ENCODE peak calls at places on chromosomes 12 and 14, in seven cellular contexts. Y is cardiac fibroblast, E is NB4, R is retinal pigment epithelial cell, L is gastrocnemius medialis, I is HCT116, N is GM10248. T is an unnamed sample.
A peak's percentile ranks its signal among the peaks of the same experiment; 100 is the strongest.

GRCh38 chr14:75559451-75560187 is 18.8 kb upstream of the FLVCR2 start:
- DNase-seq in Y (peak; percentile 83), E (peak; percentile 58), R (no peak), L (no peak), I (no peak), N (peak; percentile 50), T (no peak)

GRCh38 chr12:128138125-128138524 is 128.8 kb upstream of the TMEM132C start:
- DNase-seq in Y (no peak), E (no peak), R (no peak), L (no peak), I (no peak), N (no peak), T (no peak)

GRCh38 chr12:115638753-115639666 is 638.5 kb downstream of the MED13L start:
- DNase-seq in Y (no peak), E (no peak), R (no peak), L (no peak), I (no peak), N (no peak), T (no peak)

GRCh38 chr14:51337520-51337919 is 97.5 kb downstream of the TMX1 start:
- DNase-seq in Y (no peak), E (no peak), R (no peak), L (no peak), I (no peak), N (no peak), T (no peak)

GRCh38 chr12:95733156-95733825 is 57.3 kb downstream of the NTN4 start:
- DNase-seq in Y (peak; percentile 28), E (no peak), R (no peak), L (no peak), I (no peak), N (no peak), T (no peak)

GRCh38 chr12:81520064-81520945 is 238.8 kb downstream of the PPFIA2 start:
- DNase-seq in Y (peak; percentile 4), E (peak; percentile 10), R (no peak), L (no peak), I (no peak), N (no peak), T (no peak)

GRCh38 chr12:101713930-101714329 is 16.5 kb downstream of the CHPT1 start:
- DNase-seq in Y (no peak), E (no peak), R (no peak), L (no peak), I (no peak), N (no peak), T (no peak)

GRCh38 chr14:104224516-104225281 is 86.3 kb downstream of the KIF26A start:
- DNase-seq in Y (no peak), E (peak; percentile 13), R (no peak), L (no peak), I (no peak), N (peak; percentile 52), T (peak; percentile 55)

GRCh38 chr14:60233251-60233650 is 15.8 kb upstream of the PPM1A start:
- DNase-seq in Y (no peak), E (no peak), R (no peak), L (no peak), I (no peak), N (no peak), T (no peak)

GRCh38 chr12:105724651-105725050 is 394.2 kb downstream of the C12orf75 start:
- DNase-seq in Y (no peak), E (no peak), R (no peak), L (no peak), I (no peak), N (no peak), T (no peak)

GRCh38 chr14:92502541-92503286 is 10.9 kb upstream of the RIN3 start:
- DNase-seq in Y (no peak), E (no peak), R (no peak), L (no peak), I (no peak), N (no peak), T (no peak)

GRCh38 chr12:99054601-99055128 is 409.6 kb downstream of the APAF1 start:
- DNase-seq in Y (no peak), E (no peak), R (no peak), L (no peak), I (no peak), N (no peak), T (no peak)

GRCh38 chr14:103273145-103273846 is 60.7 kb upstream of the EIF5 start:
- DNase-seq in Y (no peak), E (no peak), R (no peak), L (no peak), I (no peak), N (no peak), T (no peak)

GRCh38 chr12:24081092-24081529 is 131.6 kb upstream of the SOX5 start:
- DNase-seq in Y (no peak), E (no peak), R (no peak), L (no peak), I (no peak), N (no peak), T (no peak)

GRCh38 chr14:74508292-74508731 is 14.7 kb downstream of the ISCA2 start:
- DNase-seq in Y (no peak), E (peak; percentile 35), R (no peak), L (no peak), I (no peak), N (no peak), T (no peak)

GRCh38 chr14:106210650-106211049 is 684.3 kb downstream of the TMEM121 start:
- DNase-seq in Y (no peak), E (peak; percentile 5), R (no peak), L (no peak), I (no peak), N (no peak), T (peak; percentile 15)

GRCh38 chr14:106207316-106207715 is 680.9 kb downstream of the TMEM121 start:
- DNase-seq in Y (no peak), E (no peak), R (no peak), L (no peak), I (no peak), N (no peak), T (no peak)

GRCh38 chr14:106208794-106209193 is 682.4 kb downstream of the TMEM121 start:
- DNase-seq in Y (no peak), E (no peak), R (no peak), L (no peak), I (no peak), N (no peak), T (no peak)

GRCh38 chr14:106211489-106211888 is 685.1 kb downstream of the TMEM121 start:
- DNase-seq in Y (no peak), E (no peak), R (no peak), L (no peak), I (no peak), N (no peak), T (no peak)

DNA sequence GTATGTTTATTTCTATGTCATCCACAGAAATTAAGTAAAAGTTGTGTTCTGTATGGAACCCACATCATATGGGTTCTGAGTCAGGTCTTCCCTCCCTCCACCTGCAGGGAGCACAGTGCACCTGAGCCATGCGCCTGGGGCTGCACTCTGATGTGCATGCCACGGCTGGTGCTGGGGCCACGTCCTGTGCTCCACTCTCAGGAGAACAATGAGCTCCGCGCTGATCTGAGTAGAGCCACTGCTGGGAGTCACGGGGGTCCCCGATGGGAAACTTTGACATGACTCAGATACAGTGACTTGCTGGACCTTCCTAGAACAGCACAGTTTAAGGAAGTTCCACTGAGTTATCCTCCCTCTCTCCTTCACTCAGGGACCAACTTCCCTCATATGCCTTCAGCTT is 683.4 kb downstream of the TMEM121 start:
- DNase-seq in Y (no peak), E (no peak), R (no peak), L (no peak), I (no peak), N (no peak), T (no peak)
- TF ChIP-seq CTCF in Y (no peak), E (no peak), R (no peak), L (no peak), I (no peak), N (no peak), T (no peak)

GRCh38 chr12:57133013-57133569 is 4.8 kb downstream of the LRP1 start:
- DNase-seq in Y (peak; percentile 84), E (no peak), R (no peak), L (no peak), I (no peak), N (no peak), T (no peak)

GRCh38 chr12:57128519-57129247 is 400 bp downstream of the LRP1 start:
- DNase-seq in Y (no peak), E (no peak), R (no peak), L (no peak), I (no peak), N (no peak), T (no peak)

GRCh38 chr12:57129311-57130288 is 1.3 kb downstream of the LRP1 start:
- DNase-seq in Y (peak; percentile 67), E (peak; percentile 54), R (no peak), L (peak; percentile 37), I (no peak), N (no peak), T (no peak)

GRCh38 chr12:57131896-57132744 is 3.8 kb downstream of the LRP1 start:
- DNase-seq in Y (no peak), E (no peak), R (no peak), L (no peak), I (no peak), N (no peak), T (no peak)

GRCh38 chr12:57130941-57131340 is 2.7 kb downstream of the LRP1 start:
- DNase-seq in Y (no peak), E (no peak), R (no peak), L (no peak), I (no peak), N (no peak), T (no peak)
- TF ChIP-seq CTCF in Y (no peak), E (no peak), R (no peak), L (no peak), I (no peak), N (no peak), T (no peak)

DNA sequence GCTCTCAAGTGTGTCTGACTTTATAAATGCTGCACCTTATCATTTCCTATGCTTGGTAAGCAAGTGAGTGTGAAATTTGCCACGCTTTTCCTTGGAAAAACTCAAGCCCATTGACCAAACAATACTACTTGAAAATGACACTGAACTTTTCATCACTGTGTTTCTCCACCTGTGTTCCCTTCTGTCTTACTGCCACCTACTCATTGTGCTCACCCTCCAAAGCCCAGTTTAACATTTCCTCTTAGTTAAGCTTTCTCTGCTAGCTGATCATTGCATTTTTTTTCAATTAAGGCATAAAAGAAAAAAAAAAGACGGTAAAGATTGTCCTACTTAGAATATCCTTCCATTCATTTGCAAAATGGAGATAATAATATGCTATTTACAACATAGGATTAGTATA is 445.7 kb downstream of the DPF3 start:
- DNase-seq in Y (no peak), E (no peak), R (no peak), L (no peak), I (no peak), N (no peak), T (no peak)
- TF ChIP-seq CTCF in Y (no peak), E (no peak), R (no peak), L (no peak), I (no peak), N (no peak), T (no peak)

DNA sequence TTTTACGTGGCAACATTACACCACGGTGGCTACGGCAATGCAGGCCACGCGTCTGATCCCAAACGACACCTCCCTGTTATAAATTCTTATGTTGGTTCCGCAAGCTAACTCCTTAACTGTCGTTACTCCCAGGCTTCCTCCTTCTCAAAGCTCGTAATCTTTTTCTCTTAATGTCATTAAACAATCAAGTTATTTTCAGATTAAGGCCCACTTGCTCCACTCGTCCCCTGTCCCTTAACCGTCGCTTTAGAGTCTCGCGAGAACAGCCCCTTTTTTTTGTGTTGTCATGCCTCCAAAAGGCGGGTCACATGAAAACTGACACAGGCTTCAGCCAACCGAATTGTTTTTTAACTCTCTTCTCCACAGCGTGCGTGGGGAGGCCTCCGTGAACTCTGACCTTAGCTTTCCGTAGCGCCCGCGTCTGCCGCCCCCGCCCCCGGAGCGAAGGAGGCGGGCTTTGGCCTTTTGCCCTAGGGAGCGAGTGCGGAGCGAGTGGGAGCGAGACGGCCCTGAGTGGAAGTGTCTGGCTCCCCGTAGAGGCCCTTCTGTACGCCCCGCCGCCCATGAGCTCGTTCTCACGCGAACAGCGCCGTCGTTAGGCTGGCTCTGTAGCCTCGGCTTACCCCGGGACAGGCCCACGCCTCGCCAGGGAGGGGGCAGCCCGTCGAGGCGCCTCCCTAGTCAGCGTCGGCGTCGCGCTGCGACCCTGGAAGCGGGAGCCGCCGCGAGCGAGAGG is at the start of gene CAND1:
- DNase-seq in Y (peak; percentile 100), E (peak; percentile 99), R (peak; percentile 94), L (peak; percentile 97), I (peak; percentile 99), N (peak; percentile 92), T (peak; percentile 94)
- TF ChIP-seq CTCF in Y (no peak), E (no peak), R (peak; percentile 20), L (no peak), I (no peak), N (peak; percentile 18), T (peak; percentile 8)